ENCODE peak calls at places on chromosomes 3 and 15, in nine cellular contexts. B is neural crest cell, D is GM20000, J is epithelial cell of esophagus, C is nephron progenitor cell, K is brain microvascular endothelial cell, S is suprapubic skin, L is Calu3, M is MM.1S. F is an unnamed sample.

GRCh38 chr3:72161870-72162617 is 377.1 kb upstream of the PROK2 start:
- DNase-seq in D (no peak), L (no peak), M (no peak), K (no peak), J (peak; percentile 83), C (peak; percentile 33), S (no peak), B (no peak), F (no peak)

GRCh38 chr3:158711886-158712285 is 20.4 kb downstream of the RARRES1 start:
- DNase-seq in M (no peak), C (no peak), S (no peak), J (peak; percentile 57), K (peak; percentile 45), L (no peak), B (no peak), D (no peak), F (no peak)

GRCh38 chr15:31197497-31198414 is 96.2 kb upstream of the TRPM1 start:
- DNase-seq in B (no peak), M (peak; percentile 42), C (peak; percentile 47), D (peak; percentile 68), K (no peak), J (peak; percentile 29), S (no peak), L (no peak), F (no peak)

GRCh38 chr3:117603097-117603496 is 893.5 kb downstream of the TUSC7 start:
- DNase-seq in C (no peak), L (no peak), D (no peak), M (peak; percentile 85), B (no peak), S (no peak), K (no peak), J (no peak), F (peak; percentile 22)

GRCh38 chr3:194280777-194281176 is 70.4 kb downstream of the CPN2 start:
- DNase-seq in D (no peak), S (peak; percentile 63), M (no peak), L (no peak), B (no peak), J (no peak), C (no peak), K (no peak), F (no peak)

GRCh38 chr3:129533406-129533805 is 5.0 kb downstream of the RHO start:
- DNase-seq in D (no peak), M (no peak), L (no peak), B (no peak), J (no peak), C (no peak), K (no peak), S (no peak), F (no peak)

GRCh38 chr15:40063563-40064011 is 24.6 kb upstream of the SRP14 start:
- DNase-seq in D (no peak), K (peak; percentile 60), S (no peak), M (no peak), L (no peak), J (peak; percentile 92), B (no peak), C (no peak), F (no peak)

GRCh38 chr3:170499562-170500156 is 81.0 kb downstream of the CLDN11 start:
- DNase-seq in J (peak; percentile 68), B (peak; percentile 8), M (peak; percentile 49), K (peak; percentile 62), C (no peak), D (peak; percentile 54), S (no peak), L (peak; percentile 65), F (no peak)

GRCh38 chr3:15429080-15429479 is 1.7 kb downstream of the EAF1 start:
- DNase-seq in K (no peak), S (no peak), C (no peak), L (no peak), B (no peak), J (no peak), M (no peak), D (no peak), F (no peak)

GRCh38 chr3:45887759-45888511 is 1.6 kb downstream of the CCR9 start:
- DNase-seq in C (no peak), K (no peak), L (no peak), M (no peak), S (no peak), J (no peak), D (no peak), B (no peak), F (no peak)

GRCh38 chr3:2510746-2511145 is 412.1 kb downstream of the CNTN4 start:
- DNase-seq in M (no peak), L (no peak), D (no peak), C (no peak), B (no peak), S (no peak), K (no peak), J (no peak), F (no peak)

GRCh38 chr3:151216641-151217040 is 13.6 kb upstream of the GPR171 start:
- DNase-seq in K (peak; percentile 49), S (no peak), J (no peak), C (no peak), D (no peak), L (no peak), B (no peak), M (no peak), F (no peak)

GRCh38 chr3:119660474-119661150 is at the start of gene POPDC2:
- DNase-seq in C (no peak), K (no peak), S (no peak), D (no peak), L (no peak), J (no peak), M (no peak), B (no peak), F (no peak)

GRCh38 chr15:49199666-49200065 is 29.6 kb downstream of the GALK2 start:
- DNase-seq in S (no peak), C (no peak), K (no peak), L (no peak), D (no peak), J (no peak), B (no peak), M (no peak), F (no peak)

GRCh38 chr3:71210257-71211002 is 373.1 kb downstream of the FOXP1 start:
- DNase-seq in L (no peak), D (no peak), S (no peak), M (no peak), J (peak; percentile 53), C (no peak), K (peak; percentile 83), B (no peak), F (no peak)

GRCh38 chr3:73624363-73625123 is at the start of gene PDZRN3:
- DNase-seq in S (no peak), B (peak; percentile 57), K (peak; percentile 59), M (no peak), D (no peak), C (peak; percentile 81), J (peak; percentile 64), L (no peak), F (no peak)

GRCh38 chr15:98970799-98971198 is 36.8 kb downstream of the PGPEP1L start:
- DNase-seq in B (no peak), L (no peak), C (no peak), M (no peak), K (no peak), S (peak; percentile 65), J (no peak), D (no peak), F (no peak)

GRCh38 chr3:77065750-77066149 is 25.9 kb downstream of the ROBO2 start:
- DNase-seq in M (no peak), B (no peak), K (no peak), J (no peak), L (no peak), C (no peak), S (no peak), D (no peak), F (no peak)

GRCh38 chr3:28915711-28916481 is 365.0 kb upstream of the RBMS3 start:
- DNase-seq in J (peak; percentile 95), C (peak; percentile 32), L (peak; percentile 29), B (no peak), K (peak; percentile 82), D (no peak), S (no peak), M (peak; percentile 27), F (no peak)

GRCh38 chr3:44762690-44763089 is 1.1 kb downstream of the KIF15 start:
- DNase-seq in C (no peak), K (no peak), S (no peak), J (no peak), B (no peak), D (no peak), M (no peak), L (no peak), F (no peak)
- TF ChIP-seq CTCF in C (no peak), K (no peak), S (no peak), J (no peak), B (no peak), D (no peak), M (no peak), L (no peak), F (no peak)

GRCh38 chr3:173065543-173065970 is 75.5 kb downstream of the SPATA16 start:
- DNase-seq in D (no peak), B (no peak), K (peak; percentile 0), L (no peak), M (peak; percentile 86), C (no peak), S (no peak), J (peak; percentile 66), F (no peak)

GRCh38 chr3:173064631-173065030 is 76.4 kb downstream of the SPATA16 start:
- DNase-seq in K (no peak), S (no peak), J (no peak), B (no peak), D (no peak), M (no peak), C (no peak), L (no peak), F (no peak)

GRCh38 chr3:173066044-173066679 is 74.9 kb downstream of the SPATA16 start:
- DNase-seq in S (no peak), K (peak; percentile 11), C (no peak), L (no peak), M (peak; percentile 58), D (no peak), J (peak; percentile 28), B (no peak), F (no peak)
- TF ChIP-seq CTCF in S (no peak), K (no peak), C (no peak), L (no peak), M (no peak), D (no peak), J (no peak), B (no peak), F (no peak)

GRCh38 chr3:125141596-125142417 is 70.7 kb downstream of the SLC12A8 start:
- DNase-seq in L (no peak), B (peak; percentile 40), S (no peak), K (no peak), M (peak; percentile 59), J (peak; percentile 42), D (peak; percentile 80), C (peak; percentile 68), F (peak; percentile 80)
- TF ChIP-seq CTCF in L (no peak), B (peak; percentile 33), S (peak; percentile 37), K (peak; percentile 36), M (peak; percentile 31), J (peak; percentile 11), D (peak; percentile 34), C (no peak), F (peak; percentile 57)

DNA sequence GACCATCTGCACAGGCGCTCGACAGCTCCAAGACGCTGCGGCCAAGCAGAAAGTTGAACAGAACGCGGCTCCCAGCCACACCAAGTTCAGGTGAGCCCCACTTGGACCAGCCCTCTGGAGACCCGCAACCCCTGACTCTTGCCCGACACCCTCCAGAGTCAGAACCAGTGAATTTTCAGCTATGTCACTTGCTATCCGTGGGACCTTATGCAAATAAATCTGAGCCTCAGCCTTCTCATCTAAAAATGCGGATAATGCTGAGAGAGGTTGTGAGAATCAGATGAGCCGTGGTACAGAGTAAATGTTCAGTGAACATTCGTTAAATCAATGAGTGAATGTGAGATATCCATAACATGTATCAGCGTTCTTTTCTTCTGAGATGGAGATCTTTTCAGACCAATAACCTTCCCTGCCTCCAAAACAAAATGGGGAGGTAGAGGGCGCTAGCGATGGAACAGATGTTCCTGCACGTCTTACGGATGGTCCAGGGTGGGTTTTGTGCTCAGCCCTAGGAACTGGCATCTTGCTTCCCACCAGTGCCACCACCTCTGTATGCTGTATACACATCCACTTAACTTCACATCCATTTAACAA is 524 bp downstream of the MRPS11 start:
- DNase-seq in L (no peak), S (no peak), M (peak; percentile 20), K (no peak), C (peak; percentile 18), D (no peak), B (no peak), J (peak; percentile 30), F (no peak)
- TF ChIP-seq CTCF in L (no peak), S (no peak), M (peak; percentile 44), K (peak; percentile 62), C (no peak), D (no peak), B (no peak), J (peak; percentile 40), F (peak; percentile 42)